ENCODE peak calls at places on chromosomes 7 and 10, in five cellular contexts. S is vagina, N is upper lobe of right lung, B is IMR-90, H is GM12865. O is an unnamed sample.

GRCh38 chr10:637771-638195 is 51.7 kb downstream of the DIP2C start:
- DNase-seq in S (no peak), H (no peak), N (no peak), B (no peak), O (no peak)

GRCh38 chr10:125148021-125148439 is 12.3 kb downstream of the CTBP2 start:
- DNase-seq in S (no peak), H (no peak), B (no peak), N (no peak), O (peak)

GRCh38 chr7:131225619-131226101 is 102.0 kb upstream of the MKLN1 start:
- DNase-seq in N (peak), H (no peak), B (peak), S (no peak), O (peak)

GRCh38 chr7:79988642-79989041 is 146.0 kb upstream of the GNAI1 start:
- DNase-seq in S (no peak), N (no peak), B (peak), H (no peak), O (peak)

GRCh38 chr10:99854860-99855259 is 72.4 kb downstream of the ABCC2 start:
- DNase-seq in N (no peak), S (no peak), B (peak), H (peak), O (peak)

GRCh38 chr10:97821308-97822038 is 28.2 kb upstream of the GOLGA7B start:
- DNase-seq in N (no peak), H (no peak), S (no peak), B (no peak), O (peak)

GRCh38 chr10:35191523-35191922 is 64.9 kb downstream of the CREM start:
- DNase-seq in N (no peak), H (no peak), B (peak), S (no peak), O (peak)

GRCh38 chr7:133484135-133484534 is 231.3 kb downstream of the EXOC4 start:
- DNase-seq in S (no peak), B (no peak), N (no peak), H (no peak), O (peak)

GRCh38 chr10:115914475-115914874 is 358.5 kb downstream of the GFRA1 start:
- DNase-seq in B (no peak), N (no peak), H (no peak), S (no peak), O (no peak)

GRCh38 chr10:33559105-33559504 is 224.6 kb upstream of the NRP1 start:
- DNase-seq in N (no peak), H (peak), S (no peak), B (peak), O (peak)

GRCh38 chr7:71842376-71842775 is 569.8 kb downstream of the CALN1 start:
- DNase-seq in S (no peak), B (no peak), H (no peak), N (no peak), O (no peak)

GRCh38 chr10:24448351-24449009 is 239.5 kb downstream of the KIAA1217 start:
- DNase-seq in B (peak), N (no peak), H (no peak), S (no peak), O (peak)

GRCh38 chr10:51090190-51090589 is 15.9 kb downstream of the PRKG1 start:
- DNase-seq in H (no peak), N (no peak), S (no peak), B (peak), O (peak)

GRCh38 chr7:23216021-23216420 is 30.6 kb upstream of the GPNMB start:
- DNase-seq in H (no peak), N (peak), B (no peak), S (no peak), O (peak)

GRCh38 chr7:4739528-4739992 is 35.9 kb upstream of the AP5Z1 start:
- DNase-seq in N (no peak), H (peak), S (no peak), B (peak), O (peak)

GRCh38 chr7:121109145-121109544 is 120.6 kb downstream of the CPED1 start:
- DNase-seq in H (no peak), S (no peak), B (peak), N (no peak), O (peak)

GRCh38 chr7:26147030-26147429 is 5.0 kb upstream of the NFE2L3 start:
- DNase-seq in S (no peak), N (peak), B (no peak), H (no peak), O (no peak)

GRCh38 chr10:132623996-132624846 is 86.6 kb downstream of the INPP5A start:
- DNase-seq in B (no peak), S (no peak), H (no peak), N (peak), O (no peak)

GRCh38 chr10:81414038-81414437 is 461.0 kb upstream of the NRG3 start:
- DNase-seq in B (no peak), S (no peak), N (no peak), H (no peak), O (no peak)

GRCh38 chr7:117871778-117872538 is 1.3 kb downstream of the CTTNBP2 start:
- DNase-seq in B (no peak), N (no peak), H (no peak), S (no peak), O (peak)

GRCh38 chr7:153193144-153193595 is 433.6 kb downstream of the ACTR3B start:
- DNase-seq in N (peak), B (no peak), S (no peak), H (peak), O (no peak)

GRCh38 chr10:109899578-109900355 is 23.5 kb downstream of the XPNPEP1 start:
- DNase-seq in S (no peak), B (peak), H (no peak), N (no peak), O (peak)

GRCh38 chr10:92695679-92696605 is 6.2 kb downstream of the HHEX start:
- DNase-seq in H (no peak), B (peak), S (no peak), N (no peak), O (peak)

GRCh38 chr10:92342801-92343200 is 51.8 kb downstream of the MARCHF5 start:
- DNase-seq in N (no peak), B (peak), H (no peak), S (no peak), O (peak)

GRCh38 chr10:123496336-123496735 is 169.8 kb upstream of the GPR26 start:
- DNase-seq in B (no peak), N (no peak), H (no peak), S (no peak), O (no peak)

GRCh38 chr10:18735711-18736110 is 76.5 kb downstream of the ARL5B start:
- DNase-seq in B (no peak), H (no peak), N (no peak), S (no peak), O (no peak)

GRCh38 chr7:48158404-48158803 is 12.9 kb upstream of the ABCA13 start:
- DNase-seq in H (no peak), S (no peak), B (peak), N (no peak), O (peak)

GRCh38 chr7:105454058-105454739 is 65.5 kb upstream of the SRPK2 start:
- DNase-seq in B (peak), H (no peak), N (no peak), S (no peak), O (peak)

GRCh38 chr10:126910196-126910595 is 5.0 kb downstream of the DOCK1 start:
- DNase-seq in N (no peak), H (no peak), B (no peak), S (no peak), O (no peak)

GRCh38 chr7:3893151-3893788 is 592.2 kb downstream of the SDK1 start:
- DNase-seq in S (no peak), H (no peak), B (no peak), N (no peak), O (no peak)

GRCh38 chr7:75639071-75639892 is 99.5 kb downstream of the HIP1 start:
- DNase-seq in H (peak), B (peak), S (no peak), N (peak), O (peak)

GRCh38 chr7:129843365-129843898 is 109.3 kb downstream of the UBE2H start:
- DNase-seq in H (no peak), B (no peak), N (no peak), S (no peak), O (peak)

GRCh38 chr7:40232242-40232929 is 97.6 kb downstream of the SUGCT start:
- DNase-seq in N (no peak), B (peak), S (no peak), H (peak), O (peak)

GRCh38 chr10:26737730-26738129 is 40.2 kb downstream of the PDSS1 start:
- DNase-seq in H (peak), B (peak), S (no peak), N (no peak), O (peak)

GRCh38 chr10:59176241-59177030 is at the start of gene PHYHIPL:
- DNase-seq in H (peak), N (peak), S (no peak), B (no peak), O (no peak)

GRCh38 chr10:21989453-21990154 is 13.9 kb downstream of the DNAJC1 start:
- DNase-seq in N (peak), S (no peak), H (peak), B (peak), O (peak)

GRCh38 chr7:142153400-142153799 is 41.9 kb downstream of the MGAM2 start:
- DNase-seq in S (no peak), H (peak), B (no peak), N (no peak), O (peak)
- TF ChIP-seq CTCF in S (no peak), H (peak), B (no peak), N (peak), O (peak)

DNA sequence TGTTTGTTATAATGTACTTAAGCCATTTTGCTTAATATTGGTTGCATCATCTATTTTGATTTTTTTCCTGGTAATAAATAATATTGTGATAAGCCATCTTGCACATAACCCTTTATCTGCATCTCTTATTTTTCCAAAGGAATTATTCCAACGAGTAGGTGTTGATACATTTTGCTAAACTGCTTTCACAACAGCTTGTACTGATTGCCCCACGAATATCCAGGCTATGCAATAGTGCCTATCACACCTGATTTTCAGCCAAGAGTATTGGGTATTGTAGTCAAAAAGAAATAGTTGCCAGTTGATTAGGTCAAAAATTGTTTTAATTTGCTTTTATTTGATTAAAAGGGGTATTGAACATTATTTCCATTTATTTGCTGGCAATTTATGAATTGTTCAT is 20.7 kb downstream of the CREB5 start:
- DNase-seq in S (no peak), B (no peak), N (no peak), H (no peak), O (no peak)
- H3K4me3 ChIP-seq in S (no peak), B (no peak), N (no peak), H (no peak), O (no peak)

GRCh38 chr7:93632371-93632770 is 57.8 kb upstream of the CALCR start:
- DNase-seq in B (no peak), N (no peak), H (no peak), S (no peak), O (no peak)

GRCh38 chr7:93626869-93627268 is 52.3 kb upstream of the CALCR start:
- DNase-seq in B (no peak), N (no peak), S (no peak), H (no peak), O (no peak)

GRCh38 chr7:93623816-93624215 is 49.3 kb upstream of the CALCR start:
- DNase-seq in H (no peak), B (no peak), N (no peak), S (no peak), O (no peak)

GRCh38 chr7:93629291-93629801 is 54.8 kb upstream of the CALCR start:
- DNase-seq in H (no peak), N (no peak), S (no peak), B (no peak), O (peak)
- TF ChIP-seq CTCF in H (no peak), N (no peak), S (no peak), B (no peak), O (no peak)

DNA sequence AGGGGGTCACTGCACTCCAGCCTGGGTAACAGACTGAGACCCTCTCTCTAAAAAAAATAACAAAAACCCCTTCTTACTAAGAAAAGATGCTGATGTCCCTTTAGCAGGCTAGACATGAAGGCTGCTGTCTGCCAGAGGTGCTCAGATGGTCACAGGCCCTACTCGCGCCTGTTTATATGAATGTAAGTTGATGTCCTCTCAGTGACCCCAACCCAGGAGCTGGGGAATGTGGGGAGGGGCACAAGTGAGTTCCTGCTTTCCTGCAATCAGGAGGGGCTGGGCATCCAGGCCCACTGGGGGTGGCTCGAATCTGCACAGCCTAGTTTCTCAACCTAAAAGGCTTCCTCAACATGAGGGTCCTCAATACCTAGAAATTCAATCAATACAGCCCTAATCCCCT is 12.1 kb upstream of the SLC29A3 start:
- DNase-seq in H (no peak), B (no peak), S (no peak), N (no peak), O (no peak)
- H3K4me3 ChIP-seq in H (no peak), B (no peak), S (no peak), N (no peak), O (no peak)

GRCh38 chr7:112386619-112387018 is 63.6 kb upstream of the IFRD1 start:
- DNase-seq in S (no peak), H (no peak), B (no peak), N (no peak), O (no peak)

GRCh38 chr7:112381311-112382091 is 68.8 kb upstream of the IFRD1 start:
- DNase-seq in N (no peak), S (no peak), H (no peak), B (no peak), O (no peak)

DNA sequence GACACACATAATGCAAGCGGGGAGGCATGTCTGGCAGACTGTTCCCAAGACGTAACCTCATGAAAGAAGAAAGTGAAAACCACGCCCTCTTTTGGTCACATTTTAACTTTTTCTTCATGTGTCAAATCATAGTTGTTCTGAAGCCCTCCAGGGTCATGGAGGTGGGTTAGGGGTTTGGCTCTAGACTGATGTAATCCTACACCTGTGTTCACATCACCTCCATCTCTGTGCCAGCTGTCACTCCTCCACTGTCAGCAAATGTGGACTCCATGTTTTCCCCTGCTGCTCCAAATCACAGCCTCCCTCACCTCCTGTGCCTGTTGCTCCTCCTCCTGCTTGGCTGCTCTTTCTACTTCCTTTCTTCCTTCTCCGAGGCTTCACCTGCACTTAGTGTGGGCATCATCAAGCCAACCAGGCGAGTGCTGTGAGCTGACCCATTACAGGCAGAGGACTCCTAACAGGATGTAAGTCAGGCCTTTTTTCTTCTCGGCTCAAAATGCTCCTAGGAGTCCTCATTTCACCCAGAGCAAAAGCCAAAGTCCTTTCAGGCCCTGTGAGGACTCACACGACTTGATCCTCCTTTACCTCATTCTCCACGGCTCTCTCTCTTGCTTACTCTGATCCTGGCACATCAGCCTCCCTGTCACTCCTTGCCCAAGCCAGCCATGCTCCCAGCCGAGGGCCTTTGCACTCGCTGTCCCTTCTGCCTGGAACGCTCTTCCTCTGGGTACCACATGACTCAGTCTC is 66.4 kb upstream of the IFRD1 start:
- DNase-seq in S (no peak), N (no peak), H (peak), B (no peak), O (peak)
- TF ChIP-seq CTCF in S (no peak), N (peak), H (no peak), B (no peak), O (peak)

O was measured in choroid plexus epithelial cell.